ENCODE peak calls at places on chromosome 7, in eight cellular contexts. One of them, this sample, is unnamed.

GRCh38 chr7:73700070-73700423 is 16.6 kb downstream of the BUD23 start:
- DNase-seq in iris pigment epithelial cell: no peak
- DNase-seq in stimulated activated CD8-positive, alpha-beta memory T cell treated with anti-CD3 and anti-CD28 coated beads, Interleukin-7, amount 100 ng/mL, for 4 hours: no peak
- DNase-seq in AG04450: no peak
- DNase-seq in left ventricle myocardium superior: no peak
- DNase-seq in activated effector memory CD4-positive, alpha-beta T cell treated with anti-CD3 and anti-CD28 coated beads, Interleukin-2, amount 50 U/mL, for 16 hours: no peak
- DNase-seq in NCI-H1105: no peak
- DNase-seq in heart left ventricle: no peak
- DNase-seq in this sample: no peak

GRCh38 chr7:137583199-137583598 is 239.7 kb upstream of the PTN start:
- DNase-seq in iris pigment epithelial cell: no peak
- DNase-seq in stimulated activated CD8-positive, alpha-beta memory T cell treated with anti-CD3 and anti-CD28 coated beads, Interleukin-7, amount 100 ng/mL, for 4 hours: no peak
- DNase-seq in AG04450: no peak
- DNase-seq in left ventricle myocardium superior: no peak
- DNase-seq in activated effector memory CD4-positive, alpha-beta T cell treated with anti-CD3 and anti-CD28 coated beads, Interleukin-2, amount 50 U/mL, for 16 hours: no peak
- DNase-seq in NCI-H1105: no peak
- DNase-seq in heart left ventricle: no peak
- DNase-seq in this sample: no peak

GRCh38 chr7:26198133-26198780 is 2.3 kb downstream of the HNRNPA2B1 start:
- DNase-seq in iris pigment epithelial cell: no peak
- DNase-seq in stimulated activated CD8-positive, alpha-beta memory T cell treated with anti-CD3 and anti-CD28 coated beads, Interleukin-7, amount 100 ng/mL, for 4 hours: no peak
- DNase-seq in AG04450: no peak
- DNase-seq in left ventricle myocardium superior: no peak
- DNase-seq in activated effector memory CD4-positive, alpha-beta T cell treated with anti-CD3 and anti-CD28 coated beads, Interleukin-2, amount 50 U/mL, for 16 hours: no peak
- DNase-seq in NCI-H1105: peak
- DNase-seq in heart left ventricle: no peak
- DNase-seq in this sample: peak

GRCh38 chr7:117269417-117269816 is 53.4 kb downstream of the WNT2 start:
- DNase-seq in iris pigment epithelial cell: peak
- DNase-seq in stimulated activated CD8-positive, alpha-beta memory T cell treated with anti-CD3 and anti-CD28 coated beads, Interleukin-7, amount 100 ng/mL, for 4 hours: no peak
- DNase-seq in AG04450: peak
- DNase-seq in left ventricle myocardium superior: no peak
- DNase-seq in activated effector memory CD4-positive, alpha-beta T cell treated with anti-CD3 and anti-CD28 coated beads, Interleukin-2, amount 50 U/mL, for 16 hours: no peak
- DNase-seq in NCI-H1105: no peak
- DNase-seq in heart left ventricle: no peak
- DNase-seq in this sample: no peak

GRCh38 chr7:44158873-44159631 is 17.9 kb upstream of the MYL7 start:
- DNase-seq in iris pigment epithelial cell: no peak
- DNase-seq in stimulated activated CD8-positive, alpha-beta memory T cell treated with anti-CD3 and anti-CD28 coated beads, Interleukin-7, amount 100 ng/mL, for 4 hours: no peak
- DNase-seq in AG04450: no peak
- DNase-seq in left ventricle myocardium superior: no peak
- DNase-seq in activated effector memory CD4-positive, alpha-beta T cell treated with anti-CD3 and anti-CD28 coated beads, Interleukin-2, amount 50 U/mL, for 16 hours: peak
- DNase-seq in NCI-H1105: no peak
- DNase-seq in heart left ventricle: no peak
- DNase-seq in this sample: no peak

GRCh38 chr7:29177963-29178612 is 16.5 kb upstream of the CHN2 start:
- DNase-seq in iris pigment epithelial cell: no peak
- DNase-seq in stimulated activated CD8-positive, alpha-beta memory T cell treated with anti-CD3 and anti-CD28 coated beads, Interleukin-7, amount 100 ng/mL, for 4 hours: no peak
- DNase-seq in AG04450: no peak
- DNase-seq in left ventricle myocardium superior: peak
- DNase-seq in activated effector memory CD4-positive, alpha-beta T cell treated with anti-CD3 and anti-CD28 coated beads, Interleukin-2, amount 50 U/mL, for 16 hours: no peak
- DNase-seq in NCI-H1105: no peak
- DNase-seq in heart left ventricle: peak
- DNase-seq in this sample: no peak

GRCh38 chr7:46930336-46930735 is 651.6 kb downstream of the TNS3 start:
- DNase-seq in iris pigment epithelial cell: peak
- DNase-seq in stimulated activated CD8-positive, alpha-beta memory T cell treated with anti-CD3 and anti-CD28 coated beads, Interleukin-7, amount 100 ng/mL, for 4 hours: no peak
- DNase-seq in AG04450: peak
- DNase-seq in left ventricle myocardium superior: no peak
- DNase-seq in activated effector memory CD4-positive, alpha-beta T cell treated with anti-CD3 and anti-CD28 coated beads, Interleukin-2, amount 50 U/mL, for 16 hours: no peak
- DNase-seq in NCI-H1105: no peak
- DNase-seq in heart left ventricle: no peak
- DNase-seq in this sample: no peak

GRCh38 chr7:31126976-31127375 is 74.9 kb downstream of the ADCYAP1R1 start:
- DNase-seq in iris pigment epithelial cell: peak
- DNase-seq in stimulated activated CD8-positive, alpha-beta memory T cell treated with anti-CD3 and anti-CD28 coated beads, Interleukin-7, amount 100 ng/mL, for 4 hours: no peak
- DNase-seq in AG04450: no peak
- DNase-seq in left ventricle myocardium superior: no peak
- DNase-seq in activated effector memory CD4-positive, alpha-beta T cell treated with anti-CD3 and anti-CD28 coated beads, Interleukin-2, amount 50 U/mL, for 16 hours: no peak
- DNase-seq in NCI-H1105: no peak
- DNase-seq in heart left ventricle: no peak
- DNase-seq in this sample: no peak